ENCODE peak calls at places on chromosomes 3 and 15, in five cellular contexts. N is SJSA1, X is astrocyte of the spinal cord, E is HepG2, D is RWPE2. R is an unnamed sample.

GRCh38 chr3:170907519-170908234 is 760 bp downstream of the EIF5A2 start:
- DNase-seq in N (peak), X (peak), E (peak), D (no peak), R (peak)

GRCh38 chr15:36428102-36428845 is 151.2 kb upstream of the CDIN1 start:
- DNase-seq in N (peak), X (peak), E (peak), D (peak), R (peak)

GRCh38 chr15:91186892-91187644 is 87.0 kb downstream of the SV2B start:
- DNase-seq in N (no peak), X (peak), E (peak), D (no peak), R (peak)

GRCh38 chr3:69411331-69411730 is 25.4 kb upstream of the FRMD4B start:
- DNase-seq in N (no peak), X (peak), E (no peak), D (no peak), R (peak)

GRCh38 chr3:171248426-171249115 is 211.6 kb downstream of the TNIK start:
- DNase-seq in N (no peak), X (no peak), E (no peak), D (no peak), R (no peak)

GRCh38 chr15:23497710-23498111 is 50.7 kb upstream of the GOLGA6L2 start:
- DNase-seq in N (no peak), X (no peak), E (no peak), D (no peak), R (no peak)

GRCh38 chr3:32577621-32578556 is 7.2 kb upstream of the DYNC1LI1 start:
- DNase-seq in N (peak), X (peak), E (no peak), D (no peak), R (peak)

GRCh38 chr15:84681822-84682221 is 23.8 kb upstream of the NMB start:
- DNase-seq in N (no peak), X (peak), E (no peak), D (no peak), R (peak)

GRCh38 chr3:41075958-41076357 is 123.3 kb upstream of the CTNNB1 start:
- DNase-seq in N (no peak), X (no peak), E (peak), D (no peak), R (peak)

GRCh38 chr3:44042772-44043171 is 198.9 kb upstream of the TOPAZ1 start:
- DNase-seq in N (no peak), X (no peak), E (no peak), D (no peak), R (no peak)

GRCh38 chr3:70392227-70392626 is 79.8 kb upstream of the MDFIC2 start:
- DNase-seq in N (no peak), X (no peak), E (no peak), D (no peak), R (no peak)

DNA sequence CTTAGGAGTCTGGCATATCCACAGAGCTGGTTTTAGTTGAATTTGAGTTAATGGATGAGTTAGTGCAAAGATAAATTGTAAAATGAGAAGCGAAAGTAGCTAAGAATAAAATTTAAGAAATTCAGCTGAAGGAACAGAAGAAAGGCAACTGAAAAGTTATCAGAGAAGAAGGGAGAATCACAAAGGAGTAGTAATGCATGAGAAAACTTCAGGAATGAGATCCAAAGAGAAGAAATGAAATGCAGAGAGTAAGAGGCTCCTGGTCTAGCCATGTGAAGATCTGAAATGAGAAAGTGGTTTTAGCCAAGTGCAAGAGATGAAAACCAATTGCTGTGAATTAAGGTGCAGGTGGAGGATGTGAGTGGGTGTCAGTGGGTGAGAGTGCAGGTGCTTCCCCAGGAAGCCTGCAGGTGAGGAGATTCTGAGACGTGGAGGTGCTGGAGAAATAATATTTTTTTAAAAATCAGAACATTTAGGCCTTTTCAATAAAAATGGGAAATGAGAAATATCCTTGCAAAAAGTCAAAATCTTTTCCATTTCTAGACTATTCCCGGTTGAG is 18.5 kb downstream of the KBTBD8 start:
- DNase-seq in N (no peak), X (no peak), E (no peak), D (no peak), R (no peak)
- H3K4me3 ChIP-seq in N (no peak), X (no peak), E (no peak), D (no peak), R (no peak)

GRCh38 chr3:192731233-192731632 is 3.9 kb upstream of the FGF12 start:
- DNase-seq in N (no peak), X (no peak), E (no peak), D (no peak), R (no peak)

GRCh38 chr3:192726386-192726785 is 955 bp downstream of the FGF12 start:
- DNase-seq in N (no peak), X (no peak), E (no peak), D (no peak), R (no peak)

GRCh38 chr3:192727032-192727847 is at the start of gene FGF12:
- DNase-seq in N (peak), X (peak), E (peak), D (peak), R (peak)
- H3K4me3 ChIP-seq in N (no peak), X (no peak), E (no peak), D (no peak), R (no peak)

GRCh38 chr15:100334905-100335304 is 6.9 kb downstream of the ADAMTS17 start:
- DNase-seq in N (no peak), X (no peak), E (no peak), D (no peak), R (no peak)
- H3K4me3 ChIP-seq in N (no peak), X (no peak), E (no peak), D (no peak), R (no peak)

GRCh38 chr3:10816019-10816862 is at the start of gene SLC6A11:
- DNase-seq in N (no peak), X (no peak), E (peak), D (no peak), R (no peak)
- H3K4me3 ChIP-seq in N (no peak), X (no peak), E (peak), D (peak), R (no peak)